ENCODE peak calls at places on chromosomes 13 and 19, in six cellular contexts. K is psoas muscle, S is testis, R is heart left ventricle, E is kidney epithelial cell, H is HFF-Myc. W is an unnamed sample.

GRCh38 chr19:51439021-51439465 is 19.2 kb downstream of the SIGLEC8 start:
- DNase-seq in K (no peak), S (no peak), R (no peak), E (no peak), H (no peak), W (no peak)

GRCh38 chr19:49929121-49929610 is at the start of the genes ATF5 and NUP62:
- DNase-seq in K (peak), S (peak), R (peak), E (peak), H (peak), W (peak)

GRCh38 chr13:59906413-59907027 is 257.2 kb downstream of the DIAPH3 start:
- DNase-seq in K (no peak), S (no peak), R (no peak), E (peak), H (peak), W (peak)

GRCh38 chr19:2569596-2570465 is 93.9 kb downstream of the GADD45B start:
- DNase-seq in K (no peak), S (no peak), R (no peak), E (no peak), H (no peak), W (no peak)

GRCh38 chr19:15448014-15448777 is 1.6 kb downstream of the WIZ start:
- DNase-seq in K (peak), S (no peak), R (no peak), E (no peak), H (no peak), W (no peak)

GRCh38 chr13:25827986-25828385 is 223.8 kb downstream of the SHISA2 start:
- DNase-seq in K (no peak), S (no peak), R (no peak), E (no peak), H (no peak), W (no peak)

GRCh38 chr19:5314012-5314906 is 26.4 kb downstream of the PTPRS start:
- DNase-seq in K (no peak), S (no peak), R (no peak), E (no peak), H (no peak), W (no peak)

GRCh38 chr19:13615890-13616289 is 109.6 kb upstream of the CACNA1A start:
- DNase-seq in K (no peak), S (no peak), R (no peak), E (no peak), H (no peak), W (peak)

GRCh38 chr13:89214115-89214514 is 1542.9 kb downstream of the SLITRK5 start:
- DNase-seq in K (no peak), S (no peak), R (no peak), E (no peak), H (no peak), W (peak)

GRCh38 chr19:45125975-45126493 is 33.1 kb downstream of the PPP1R37 start:
- DNase-seq in K (peak), S (peak), R (peak), E (no peak), H (peak), W (peak)

GRCh38 chr19:43738780-43739211 is 16.0 kb downstream of the SMG9 start:
- DNase-seq in K (no peak), S (no peak), R (no peak), E (no peak), H (no peak), W (no peak)

GRCh38 chr13:82661126-82661525 is 1221.1 kb downstream of the SLITRK1 start:
- DNase-seq in K (no peak), S (no peak), R (no peak), E (no peak), H (no peak), W (no peak)

GRCh38 chr13:43303040-43303729 is 279.8 kb downstream of the DNAJC15 start:
- DNase-seq in K (peak), S (peak), R (peak), E (no peak), H (peak), W (peak)

GRCh38 chr13:110885966-110886365 is 28.9 kb downstream of the ANKRD10 start:
- DNase-seq in K (no peak), S (no peak), R (no peak), E (no peak), H (no peak), W (no peak)

GRCh38 chr13:31866099-31866498 is 126.8 kb downstream of the RXFP2 start:
- DNase-seq in K (no peak), S (no peak), R (no peak), E (no peak), H (no peak), W (no peak)

GRCh38 chr19:17405250-17406038 is at the start of gene BST2:
- DNase-seq in K (peak), S (peak), R (peak), E (peak), H (no peak), W (peak)

GRCh38 chr19:19120308-19121156 is 17.7 kb downstream of the TMEM161A start:
- DNase-seq in K (no peak), S (peak), R (no peak), E (no peak), H (no peak), W (peak)

GRCh38 chr13:99086869-99087129 is 108.9 kb upstream of the DOCK9 start:
- DNase-seq in K (peak), S (no peak), R (no peak), E (no peak), H (no peak), W (no peak)

GRCh38 chr19:18205180-18205915 is 1.5 kb upstream of the RAB3A start:
- DNase-seq in K (peak), S (peak), R (peak), E (no peak), H (no peak), W (peak)

GRCh38 chr19:33387351-33388230 is 14.1 kb downstream of the CEBPG start:
- DNase-seq in K (peak), S (no peak), R (peak), E (no peak), H (no peak), W (no peak)

GRCh38 chr19:29806098-29806866 is 5.5 kb upstream of the CCNE1 start:
- DNase-seq in K (peak), S (peak), R (peak), E (no peak), H (no peak), W (no peak)

GRCh38 chr19:33640773-33641172 is 19.0 kb downstream of the CHST8 start:
- DNase-seq in K (no peak), S (no peak), R (peak), E (no peak), H (no peak), W (no peak)

GRCh38 chr19:18357041-18357440 is 16.6 kb downstream of the PGPEP1 start:
- DNase-seq in K (no peak), S (no peak), R (no peak), E (no peak), H (no peak), W (no peak)

GRCh38 chr19:38742906-38743305 is 1.4 kb downstream of the CAPN12 start:
- DNase-seq in K (no peak), S (no peak), R (no peak), E (no peak), H (no peak), W (no peak)

GRCh38 chr19:44658069-44658727 is 13.1 kb upstream of the CEACAM19 start:
- DNase-seq in K (no peak), S (peak), R (no peak), E (no peak), H (no peak), W (no peak)

GRCh38 chr13:50715402-50716146 is 127.9 kb downstream of the DLEU7 start:
- DNase-seq in K (peak), S (peak), R (peak), E (no peak), H (no peak), W (no peak)

GRCh38 chr13:45086484-45086883 is 33.8 kb upstream of the GTF2F2 start:
- DNase-seq in K (no peak), S (no peak), R (no peak), E (no peak), H (peak), W (no peak)

GRCh38 chr13:110109910-110110309 is 197.0 kb downstream of the COL4A1 start:
- DNase-seq in K (peak), S (peak), R (peak), E (no peak), H (no peak), W (peak)

GRCh38 chr19:23118400-23118799 is 1.6 kb downstream of the ZNF730 start:
- DNase-seq in K (no peak), S (no peak), R (no peak), E (no peak), H (no peak), W (no peak)

DNA sequence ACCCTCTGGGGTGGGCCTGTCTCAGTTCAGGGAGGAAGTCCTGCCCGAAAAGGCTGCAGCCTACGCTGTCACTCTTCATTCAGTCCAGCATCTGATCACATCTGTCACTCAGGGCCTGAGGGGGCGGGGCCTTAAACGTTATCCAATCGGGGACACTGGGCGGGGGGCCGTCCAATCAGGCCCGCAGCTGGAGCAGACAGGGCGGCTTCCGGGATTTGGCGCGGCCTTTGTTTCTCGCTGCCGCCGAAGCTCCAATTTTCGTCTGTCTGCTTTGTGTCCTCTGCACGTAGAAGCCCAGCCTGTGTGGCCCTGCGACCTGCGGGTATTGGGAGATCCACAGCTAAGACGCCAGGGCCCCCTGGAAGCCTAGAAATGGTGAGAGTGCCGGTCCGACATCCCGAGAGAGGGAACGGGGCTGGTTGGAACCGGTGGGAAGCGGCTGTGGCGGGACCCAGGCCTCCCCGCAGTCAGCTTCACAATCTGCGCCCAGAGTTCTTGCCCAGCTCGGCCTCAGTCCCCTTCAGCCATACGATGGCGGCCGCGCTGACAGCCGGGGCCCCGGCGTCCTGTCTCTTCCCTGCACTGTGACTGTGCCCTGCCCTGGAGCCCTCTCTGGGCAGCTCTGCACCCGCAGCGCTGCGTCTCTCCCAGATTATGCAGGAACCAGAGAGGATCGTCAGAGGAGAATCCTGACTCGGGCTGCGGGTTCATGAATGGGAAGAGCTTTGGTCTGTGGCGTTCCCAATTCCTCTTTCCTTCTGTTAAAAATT is at the start of gene ZNF730:
- DNase-seq in K (peak), S (peak), R (peak), E (peak), H (peak), W (peak)
- H3K4me3 ChIP-seq in K (peak), S (peak), R (peak), E (peak), H (peak), W (peak)

DNA sequence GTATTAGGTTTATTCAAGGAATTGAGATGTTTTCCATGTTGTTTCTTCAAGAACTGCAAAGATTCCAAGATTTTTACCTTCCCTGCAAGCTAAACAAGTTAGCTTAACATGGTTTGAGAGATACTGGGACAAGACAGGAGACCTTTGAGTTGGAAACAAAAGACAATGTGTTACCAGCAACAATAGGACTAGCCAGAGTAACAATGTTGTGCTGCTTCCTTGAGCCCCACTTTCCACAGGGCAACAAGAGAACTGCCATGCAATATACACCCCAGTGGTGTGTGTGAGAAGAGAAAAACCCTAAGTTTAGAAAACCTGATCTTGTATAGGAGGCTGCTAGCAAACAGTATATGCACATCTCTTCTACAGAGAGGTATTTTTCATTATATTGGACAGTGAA is 264.6 kb downstream of the PCDH20 start:
- DNase-seq in K (no peak), S (no peak), R (no peak), E (no peak), H (no peak), W (no peak)
- TF ChIP-seq CTCF in K (no peak), S (no peak), R (no peak), E (no peak), H (no peak), W (no peak)

GRCh38 chr19:11154683-11155047 is 917 bp downstream of the SPC24 start:
- DNase-seq in K (no peak), S (no peak), R (no peak), E (no peak), H (no peak), W (no peak)
- H3K4me3 ChIP-seq in K (no peak), S (no peak), R (no peak), E (peak), H (peak), W (peak)

GRCh38 chr13:40017662-40018262 is 362.3 kb downstream of the COG6 start:
- DNase-seq in K (no peak), S (no peak), R (no peak), E (no peak), H (no peak), W (no peak)
- TF ChIP-seq CTCF in K (no peak), S (no peak), R (no peak), E (no peak), H (no peak), W (no peak)

GRCh38 chr19:55443824-55444719 is 972 bp upstream of the SHISA7 start:
- DNase-seq in K (no peak), S (no peak), R (no peak), E (no peak), H (no peak), W (no peak)
- H3K4me3 ChIP-seq in K (no peak), S (no peak), R (no peak), E (no peak), H (no peak), W (no peak)

W was measured in astrocyte of the spinal cord.